ENCODE peak calls at places on chromosome 16, in six cellular contexts. One of them, this sample, is unnamed. For H3K4me1 and H3K9me3, the result is how much of the 10 kb centered on the place peaks cover.

GRCh38 chr16:57143125-57143965 is 42.5 kb downstream of the PSME3IP1 start:
- DNase-seq in Peyer's patch: peak
- DNase-seq in GM23248: no peak
- DNase-seq in osteoblast: peak
- DNase-seq in right cardiac atrium: no peak
- DNase-seq in prostate gland: no peak
- DNase-seq in this sample: no peak

GRCh38 chr16:6009151-6009550 is 911.6 kb upstream of the EEF2KMT start:
- DNase-seq in Peyer's patch: peak
- DNase-seq in GM23248: no peak
- DNase-seq in osteoblast: no peak
- DNase-seq in right cardiac atrium: no peak
- DNase-seq in prostate gland: no peak
- DNase-seq in this sample: no peak

GRCh38 chr16:12289175-12290063 is 312.9 kb downstream of the SNX29 start:
- DNase-seq in Peyer's patch: peak
- DNase-seq in GM23248: no peak
- DNase-seq in osteoblast: peak
- DNase-seq in right cardiac atrium: no peak
- DNase-seq in prostate gland: no peak
- DNase-seq in this sample: peak

GRCh38 chr16:78460428-78460827 is 361.0 kb downstream of the WWOX start:
- DNase-seq in Peyer's patch: no peak
- DNase-seq in GM23248: no peak
- DNase-seq in osteoblast: no peak
- DNase-seq in right cardiac atrium: no peak
- DNase-seq in prostate gland: no peak
- DNase-seq in this sample: no peak

GRCh38 chr16:14194706-14195105 is 123.6 kb downstream of the MRTFB start:
- DNase-seq in Peyer's patch: no peak
- DNase-seq in GM23248: no peak
- DNase-seq in osteoblast: no peak
- DNase-seq in right cardiac atrium: no peak
- DNase-seq in prostate gland: no peak
- DNase-seq in this sample: no peak

GRCh38 chr16:69481901-69482341 is 57.5 kb downstream of the CYB5B start:
- DNase-seq in Peyer's patch: peak
- DNase-seq in GM23248: peak
- DNase-seq in osteoblast: peak
- DNase-seq in right cardiac atrium: peak
- DNase-seq in prostate gland: peak
- DNase-seq in this sample: peak

GRCh38 chr16:89562939-89563338 is 2.5 kb downstream of the RPL13 start:
- DNase-seq in Peyer's patch: no peak
- DNase-seq in GM23248: no peak
- DNase-seq in osteoblast: no peak
- DNase-seq in right cardiac atrium: no peak
- DNase-seq in prostate gland: no peak
- DNase-seq in this sample: no peak

GRCh38 chr16:84881702-84882521 is 62.1 kb downstream of the CRISPLD2 start:
- DNase-seq in Peyer's patch: no peak
- DNase-seq in GM23248: peak
- DNase-seq in osteoblast: peak
- DNase-seq in right cardiac atrium: no peak
- DNase-seq in prostate gland: no peak
- DNase-seq in this sample: no peak

GRCh38 chr16:56269824-56270684 is 78.8 kb downstream of the GNAO1 start:
- DNase-seq in Peyer's patch: no peak
- DNase-seq in GM23248: peak
- DNase-seq in osteoblast: peak
- DNase-seq in right cardiac atrium: no peak
- DNase-seq in prostate gland: no peak
- DNase-seq in this sample: no peak

GRCh38 chr16:83315271-83315670 is 492.5 kb upstream of the HSBP1 start:
- DNase-seq in Peyer's patch: no peak
- DNase-seq in GM23248: peak
- DNase-seq in osteoblast: no peak
- DNase-seq in right cardiac atrium: no peak
- DNase-seq in prostate gland: no peak
- DNase-seq in this sample: no peak

GRCh38 chr16:29644338-29644857 is 18.6 kb upstream of the SPN start:
- DNase-seq in Peyer's patch: no peak
- DNase-seq in GM23248: no peak
- DNase-seq in osteoblast: peak
- DNase-seq in right cardiac atrium: no peak
- DNase-seq in prostate gland: no peak
- DNase-seq in this sample: no peak

GRCh38 chr16:14572535-14572934 is 57.5 kb downstream of the PARN start:
- DNase-seq in Peyer's patch: no peak
- DNase-seq in GM23248: no peak
- DNase-seq in osteoblast: no peak
- DNase-seq in right cardiac atrium: no peak
- DNase-seq in prostate gland: no peak
- DNase-seq in this sample: no peak

GRCh38 chr16:3145151-3145550 is 10.3 kb downstream of the ZNF213 start:
- DNase-seq in Peyer's patch: no peak
- DNase-seq in GM23248: no peak
- DNase-seq in osteoblast: peak
- DNase-seq in right cardiac atrium: peak
- DNase-seq in prostate gland: no peak
- DNase-seq in this sample: no peak

GRCh38 chr16:68088130-68088972 is 3.2 kb downstream of the NFATC3 start:
- DNase-seq in Peyer's patch: no peak
- DNase-seq in GM23248: no peak
- DNase-seq in osteoblast: no peak
- DNase-seq in right cardiac atrium: no peak
- DNase-seq in prostate gland: no peak
- DNase-seq in this sample: no peak
- H3K4me1 ChIP-seq in Peyer's patch: under half
- H3K4me1 ChIP-seq in GM23248: under half
- H3K4me1 ChIP-seq in osteoblast: under half
- H3K4me1 ChIP-seq in right cardiac atrium: under half
- H3K4me1 ChIP-seq in prostate gland: under half
- H3K4me1 ChIP-seq in this sample: half or more

GRCh38 chr16:27928542-27928941 is 135.0 kb downstream of the GSG1L start:
- DNase-seq in Peyer's patch: no peak
- DNase-seq in GM23248: no peak
- DNase-seq in osteoblast: no peak
- DNase-seq in right cardiac atrium: no peak
- DNase-seq in prostate gland: no peak
- DNase-seq in this sample: no peak
- H3K9me3 ChIP-seq in Peyer's patch: under half
- H3K9me3 ChIP-seq in GM23248: under half
- H3K9me3 ChIP-seq in osteoblast: under half
- H3K9me3 ChIP-seq in right cardiac atrium: under half
- H3K9me3 ChIP-seq in prostate gland: under half
- H3K9me3 ChIP-seq in this sample: under half

DNA sequence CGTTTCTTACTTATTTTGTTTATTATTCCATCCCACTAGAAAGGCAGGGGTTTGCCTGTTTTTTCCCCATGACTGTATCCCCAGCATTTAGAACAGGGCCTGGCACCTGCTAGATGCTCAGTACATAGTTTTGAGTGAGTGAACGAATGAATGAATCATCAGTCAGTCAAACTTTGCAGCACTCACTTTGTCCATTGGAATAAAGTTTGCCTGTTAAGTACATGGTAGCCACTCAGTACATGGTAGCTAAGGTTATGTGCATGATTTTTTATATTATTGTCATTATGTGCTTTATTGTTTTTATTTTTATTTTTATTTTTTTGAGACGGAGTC is 88.5 kb downstream of the CMIP start:
- DNase-seq in Peyer's patch: no peak
- DNase-seq in GM23248: no peak
- DNase-seq in osteoblast: no peak
- DNase-seq in right cardiac atrium: no peak
- DNase-seq in prostate gland: no peak
- DNase-seq in this sample: no peak
- H3K27ac ChIP-seq in Peyer's patch: no peak
- H3K27ac ChIP-seq in GM23248: no peak
- H3K27ac ChIP-seq in osteoblast: no peak
- H3K27ac ChIP-seq in right cardiac atrium: no peak
- H3K27ac ChIP-seq in prostate gland: no peak
- H3K27ac ChIP-seq in this sample: no peak

DNA sequence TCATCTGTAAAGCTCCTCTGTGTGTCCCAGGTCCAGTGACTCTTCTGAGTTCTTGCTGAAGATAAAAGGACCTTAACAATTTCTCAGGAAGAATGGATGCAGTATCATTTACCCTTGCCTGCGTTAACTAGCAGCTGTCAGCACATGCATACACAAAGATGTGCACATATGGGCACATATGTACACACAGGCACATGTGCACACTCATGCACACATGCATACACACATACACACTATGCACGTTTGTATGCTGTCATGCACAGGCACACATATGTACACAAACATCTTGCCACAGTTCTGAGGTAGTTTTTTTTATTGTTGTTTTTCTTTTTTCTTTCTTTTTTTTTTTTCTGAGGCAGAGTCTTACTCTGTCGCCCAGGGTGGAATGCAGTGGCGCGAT is 24.9 kb downstream of the GP2 start:
- DNase-seq in Peyer's patch: no peak
- DNase-seq in GM23248: no peak
- DNase-seq in osteoblast: no peak
- DNase-seq in right cardiac atrium: no peak
- DNase-seq in prostate gland: no peak
- DNase-seq in this sample: no peak
- H3K4me1 ChIP-seq in Peyer's patch: under half
- H3K4me1 ChIP-seq in GM23248: under half
- H3K4me1 ChIP-seq in osteoblast: under half
- H3K4me1 ChIP-seq in right cardiac atrium: under half
- H3K4me1 ChIP-seq in prostate gland: under half
- H3K4me1 ChIP-seq in this sample: under half

GRCh38 chr16:1734816-1735215 is 28.8 kb downstream of the MAPK8IP3 start:
- DNase-seq in Peyer's patch: no peak
- DNase-seq in GM23248: no peak
- DNase-seq in osteoblast: peak
- DNase-seq in right cardiac atrium: no peak
- DNase-seq in prostate gland: no peak
- DNase-seq in this sample: no peak
- H3K9me3 ChIP-seq in Peyer's patch: under half
- H3K9me3 ChIP-seq in GM23248: under half
- H3K9me3 ChIP-seq in osteoblast: under half
- H3K9me3 ChIP-seq in right cardiac atrium: under half
- H3K9me3 ChIP-seq in prostate gland: under half
- H3K9me3 ChIP-seq in this sample: under half

DNA sequence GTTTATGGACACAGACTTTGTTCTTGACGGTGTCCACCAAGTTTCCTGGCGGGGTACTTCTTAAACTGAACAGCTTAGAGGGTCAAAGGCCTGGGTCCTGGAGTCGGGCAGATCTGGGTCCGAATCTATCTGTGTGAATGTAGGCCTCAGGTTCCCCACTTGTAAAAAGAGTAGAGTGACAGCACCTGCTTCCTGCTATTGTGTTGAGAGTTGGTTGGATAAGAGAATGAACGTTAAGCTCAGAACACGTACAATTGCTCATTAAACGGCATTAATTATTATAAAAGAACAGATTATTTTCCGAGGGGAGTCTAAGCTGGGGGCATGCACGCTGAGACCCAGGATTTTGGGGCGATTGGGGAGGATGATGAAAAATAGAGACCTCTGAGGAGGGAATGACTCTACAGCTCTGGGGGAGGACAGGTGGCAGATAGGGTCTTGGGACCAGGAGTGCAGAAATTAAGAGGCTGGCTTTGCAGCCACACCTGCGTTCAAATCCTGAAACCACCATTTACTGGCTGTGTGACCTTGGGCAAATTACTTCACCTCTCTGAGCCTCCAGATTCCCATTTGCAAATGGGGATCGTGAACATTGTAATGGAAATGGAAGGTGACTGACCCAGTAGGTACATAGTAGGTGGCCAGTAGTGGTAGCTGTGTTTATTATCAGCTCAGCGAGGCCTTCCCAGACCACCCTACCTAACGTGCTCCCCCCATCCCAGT is 862 bp downstream of the CLEC16A start:
- DNase-seq in Peyer's patch: no peak
- DNase-seq in GM23248: no peak
- DNase-seq in osteoblast: no peak
- DNase-seq in right cardiac atrium: no peak
- DNase-seq in prostate gland: no peak
- DNase-seq in this sample: no peak
- H3K27ac ChIP-seq in Peyer's patch: peak
- H3K27ac ChIP-seq in GM23248: no peak
- H3K27ac ChIP-seq in osteoblast: peak
- H3K27ac ChIP-seq in right cardiac atrium: no peak
- H3K27ac ChIP-seq in prostate gland: no peak
- H3K27ac ChIP-seq in this sample: peak

This sample was measured in lower lobe of right lung.